ENCODE peak calls at places on chromosomes 16 and 17, in nine cellular contexts. X, A, G, F, P, U, I, Q and T are unnamed samples.
A peak's percentile ranks its signal among the peaks of the same experiment; 100 is the strongest.

GRCh38 chr17:82376042-82376730 is 4.6 kb downstream of the UTS2R start:
- DNase-seq in X (no peak), A (no peak), G (no peak), F (no peak), P (no peak), U (no peak), I (no peak), Q (no peak), T (no peak)

GRCh38 chr17:32279933-32280716 is 14.5 kb downstream of the RHBDL3 start:
- DNase-seq in X (no peak), A (no peak), G (no peak), F (no peak), P (no peak), U (peak; percentile 49), I (no peak), Q (no peak), T (no peak)

GRCh38 chr16:20349615-20350014 is 2.9 kb downstream of the UMOD start:
- DNase-seq in X (no peak), A (no peak), G (no peak), F (no peak), P (no peak), U (no peak), I (no peak), Q (no peak), T (no peak)

GRCh38 chr17:32265192-32265895 is at the start of gene RHBDL3:
- DNase-seq in X (no peak), A (no peak), G (peak; percentile 24), F (no peak), P (no peak), U (peak; percentile 67), I (no peak), Q (no peak), T (peak; percentile 78)

GRCh38 chr17:58416937-58417299 is 416 bp downstream of the RNF43 start:
- DNase-seq in X (no peak), A (no peak), G (no peak), F (no peak), P (no peak), U (peak; percentile 6), I (no peak), Q (no peak), T (peak; percentile 1)

GRCh38 chr17:62630365-62631085 is 3.1 kb downstream of the MRC2 start:
- DNase-seq in X (no peak), A (no peak), G (peak; percentile 50), F (peak; percentile 31), P (no peak), U (no peak), I (no peak), Q (no peak), T (no peak)

GRCh38 chr17:17359271-17359670 is 56.1 kb downstream of the NT5M start:
- DNase-seq in X (no peak), A (no peak), G (no peak), F (no peak), P (no peak), U (no peak), I (no peak), Q (no peak), T (no peak)

GRCh38 chr16:68499011-68499410 is 40.1 kb upstream of the ZFP90 start:
- DNase-seq in X (no peak), A (no peak), G (no peak), F (no peak), P (no peak), U (no peak), I (no peak), Q (no peak), T (no peak)

GRCh38 chr17:76191891-76192290 is 48.4 kb downstream of the RNF157 start:
- DNase-seq in X (peak; percentile 67), A (no peak), G (no peak), F (no peak), P (peak; percentile 81), U (no peak), I (no peak), Q (no peak), T (no peak)

GRCh38 chr17:7703584-7704574 is 1.1 kb upstream of the EFNB3 start:
- DNase-seq in X (no peak), A (peak; percentile 39), G (no peak), F (peak; percentile 70), P (no peak), U (peak; percentile 81), I (no peak), Q (peak; percentile 57), T (peak; percentile 70)

GRCh38 chr17:68613739-68614298 is 12.7 kb upstream of the FAM20A start:
- DNase-seq in X (peak; percentile 60), A (no peak), G (peak; percentile 63), F (peak; percentile 55), P (peak; percentile 72), U (peak; percentile 32), I (no peak), Q (no peak), T (no peak)

GRCh38 chr17:63706346-63707102 is 6.6 kb upstream of the LIMD2 start:
- DNase-seq in X (no peak), A (no peak), G (no peak), F (no peak), P (peak; percentile 24), U (no peak), I (no peak), Q (no peak), T (no peak)